ENCODE peak calls at places on chromosomes 16 and 17, in eight cellular contexts. B is breast epithelium, V is SK-N-SH, Q is stomach, H is spleen, Y is suprapubic skin, T is GM23338, E is sigmoid colon. J is an unnamed sample.

GRCh38 chr17:16141685-16142084 is 73.6 kb downstream of the NCOR1 start:
- DNase-seq in B (no peak), V (no peak), Q (no peak), H (no peak), Y (no peak), T (no peak), E (no peak), J (no peak)

GRCh38 chr17:72390675-72391501 is 270.1 kb downstream of the SOX9 start:
- DNase-seq in B (no peak), V (no peak), Q (no peak), H (no peak), Y (no peak), T (no peak), E (no peak), J (no peak)

GRCh38 chr17:49278076-49278475 is 47.5 kb upstream of the PHOSPHO1 start:
- DNase-seq in B (no peak), V (no peak), Q (no peak), H (no peak), Y (no peak), T (no peak), E (no peak), J (no peak)

GRCh38 chr17:2059837-2060658 is 5.1 kb downstream of the HIC1 start:
- DNase-seq in B (no peak), V (no peak), Q (no peak), H (no peak), Y (peak), T (no peak), E (no peak), J (no peak)

GRCh38 chr16:87410958-87411357 is 18.8 kb downstream of the MAP1LC3B start:
- DNase-seq in B (no peak), V (no peak), Q (no peak), H (peak), Y (no peak), T (peak), E (peak), J (no peak)

GRCh38 chr16:12801511-12802042 is 2.1 kb downstream of the CPPED1 start:
- DNase-seq in B (no peak), V (no peak), Q (no peak), H (no peak), Y (no peak), T (no peak), E (no peak), J (no peak)

GRCh38 chr17:6555331-6556120 is 829 bp downstream of the PITPNM3 start:
- DNase-seq in B (no peak), V (peak), Q (peak), H (no peak), Y (no peak), T (peak), E (no peak), J (no peak)

GRCh38 chr16:21283521-21284289 is 5.6 kb upstream of the CRYM start:
- DNase-seq in B (no peak), V (peak), Q (peak), H (peak), Y (no peak), T (peak), E (peak), J (no peak)

GRCh38 chr17:17067277-17067676 is 25.0 kb downstream of the MPRIP start:
- DNase-seq in B (no peak), V (no peak), Q (no peak), H (peak), Y (peak), T (no peak), E (peak), J (no peak)

GRCh38 chr17:48416971-48417370 is 13.0 kb downstream of the SKAP1 start:
- DNase-seq in B (no peak), V (no peak), Q (no peak), H (no peak), Y (no peak), T (no peak), E (no peak), J (no peak)

GRCh38 chr17:21425321-21425720 is 49.2 kb downstream of the KCNJ12 start:
- DNase-seq in B (no peak), V (no peak), Q (no peak), H (no peak), Y (no peak), T (no peak), E (no peak), J (no peak)

GRCh38 chr17:29590979-29591736 is 1.7 kb upstream of the GIT1 start:
- DNase-seq in B (no peak), V (peak), Q (no peak), H (peak), Y (no peak), T (peak), E (peak), J (no peak)

GRCh38 chr16:47504599-47504998 is 43.5 kb downstream of the PHKB start:
- DNase-seq in B (no peak), V (no peak), Q (no peak), H (no peak), Y (no peak), T (no peak), E (no peak), J (no peak)

GRCh38 chr16:11203111-11203623 is 52.8 kb downstream of the SOCS1 start:
- DNase-seq in B (no peak), V (no peak), Q (no peak), H (no peak), Y (no peak), T (no peak), E (no peak), J (no peak)

GRCh38 chr17:28033972-28034714 is 8.3 kb upstream of the NLK start:
- DNase-seq in B (no peak), V (no peak), Q (no peak), H (no peak), Y (no peak), T (no peak), E (no peak), J (no peak)

GRCh38 chr17:49117581-49118230 is 14.9 kb upstream of the B4GALNT2 start:
- DNase-seq in B (no peak), V (no peak), Q (no peak), H (no peak), Y (no peak), T (no peak), E (no peak), J (no peak)

GRCh38 chr17:17235212-17236174 is 1.5 kb downstream of the FLCN start:
- DNase-seq in B (no peak), V (no peak), Q (no peak), H (peak), Y (no peak), T (no peak), E (no peak), J (no peak)

GRCh38 chr17:77437017-77437416 is 296.2 kb downstream of the SEC14L1 start:
- DNase-seq in B (no peak), V (peak), Q (no peak), H (peak), Y (no peak), T (no peak), E (peak), J (no peak)

GRCh38 chr16:86016201-86016965 is 117.4 kb downstream of the IRF8 start:
- DNase-seq in B (no peak), V (peak), Q (no peak), H (no peak), Y (peak), T (peak), E (peak), J (no peak)

GRCh38 chr17:77596491-77597420 is 361.7 kb upstream of the TNRC6C start:
- DNase-seq in B (no peak), V (no peak), Q (no peak), H (peak), Y (peak), T (no peak), E (peak), J (no peak)

GRCh38 chr16:69340095-69340644 is 598 bp downstream of the NIP7 start:
- DNase-seq in B (no peak), V (no peak), Q (no peak), H (no peak), Y (no peak), T (no peak), E (no peak), J (no peak)

GRCh38 chr16:19071811-19072777 is 4.7 kb downstream of the COQ7 start:
- DNase-seq in B (peak), V (peak), Q (peak), H (no peak), Y (peak), T (peak), E (no peak), J (no peak)

GRCh38 chr16:12503201-12503600 is 300.5 kb downstream of the CPPED1 start:
- DNase-seq in B (no peak), V (no peak), Q (no peak), H (no peak), Y (no peak), T (no peak), E (peak), J (no peak)

GRCh38 chr16:27111486-27111885 is 44.8 kb downstream of the C16orf82 start:
- DNase-seq in B (peak), V (no peak), Q (no peak), H (no peak), Y (no peak), T (no peak), E (no peak), J (peak)

GRCh38 chr16:21646721-21647561 is 5.5 kb downstream of the IGSF6 start:
- DNase-seq in B (no peak), V (no peak), Q (peak), H (peak), Y (no peak), T (no peak), E (no peak), J (no peak)

GRCh38 chr16:65767125-65767524 is 599.4 kb upstream of the CDH5 start:
- DNase-seq in B (no peak), V (no peak), Q (no peak), H (no peak), Y (no peak), T (peak), E (no peak), J (no peak)

GRCh38 chr16:69917739-69918138 is 33.4 kb upstream of the CLEC18A start:
- DNase-seq in B (no peak), V (no peak), Q (no peak), H (no peak), Y (no peak), T (peak), E (peak), J (no peak)

GRCh38 chr17:57372156-57372555 is 115.8 kb downstream of the MSI2 start:
- DNase-seq in B (no peak), V (no peak), Q (no peak), H (no peak), Y (no peak), T (no peak), E (no peak), J (no peak)

GRCh38 chr16:85822145-85822544 is 22.6 kb downstream of the COX4I1 start:
- DNase-seq in B (no peak), V (no peak), Q (no peak), H (no peak), Y (no peak), T (no peak), E (peak), J (no peak)

GRCh38 chr16:57617604-57618111 is 10.8 kb upstream of the ADGRG1 start:
- DNase-seq in B (no peak), V (peak), Q (peak), H (peak), Y (peak), T (no peak), E (peak), J (no peak)

GRCh38 chr17:4530799-4531730 is 24.1 kb downstream of the MYBBP1A start:
- DNase-seq in B (no peak), V (no peak), Q (no peak), H (no peak), Y (no peak), T (peak), E (no peak), J (no peak)

GRCh38 chr16:9042533-9042932 is 48.9 kb upstream of the HAPSTR1 start:
- DNase-seq in B (no peak), V (no peak), Q (no peak), H (no peak), Y (no peak), T (peak), E (no peak), J (no peak)

GRCh38 chr16:55508941-55509920 is at the start of gene LPCAT2:
- DNase-seq in B (no peak), V (peak), Q (peak), H (peak), Y (peak), T (peak), E (peak), J (no peak)

GRCh38 chr17:72614871-72615626 is 477.4 kb downstream of the SLC39A11 start:
- DNase-seq in B (no peak), V (no peak), Q (peak), H (no peak), Y (no peak), T (peak), E (no peak), J (no peak)

DNA sequence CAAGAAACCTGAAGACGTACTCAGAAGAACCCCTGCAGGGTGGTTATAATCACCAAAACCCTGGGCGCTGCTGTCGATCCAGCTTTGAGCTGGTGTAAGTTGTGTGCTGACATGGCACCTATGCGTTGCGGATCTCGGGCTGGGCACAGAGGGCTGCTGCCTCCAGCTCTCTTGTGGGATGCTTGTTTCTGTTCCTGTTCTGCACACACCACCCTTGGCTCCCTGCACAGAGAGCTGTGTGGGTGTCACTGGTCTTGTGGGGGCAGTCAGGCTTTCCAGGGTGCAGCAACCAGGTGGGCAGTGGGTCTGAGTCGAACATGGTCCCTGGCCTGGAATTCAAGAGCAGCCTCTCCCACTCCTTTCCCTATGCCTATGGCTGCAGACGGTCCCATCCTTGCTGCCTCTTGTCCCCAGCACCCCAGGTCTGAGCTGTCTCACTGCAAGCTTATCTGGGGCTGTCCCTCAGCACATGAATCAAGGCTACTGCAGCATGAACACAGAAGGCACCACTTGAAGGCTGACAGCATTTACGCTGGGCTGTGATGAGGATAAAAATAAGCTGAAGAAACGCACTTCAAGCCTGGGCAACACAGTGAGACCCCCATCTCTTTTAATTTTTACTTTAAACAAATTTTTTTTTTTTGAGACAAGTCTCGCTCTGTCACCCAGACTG is 20.1 kb downstream of the ZNF276 start:
- DNase-seq in B (no peak), V (no peak), Q (no peak), H (no peak), Y (no peak), T (no peak), E (no peak), J (no peak)
- TF ChIP-seq POLR2AphosphoS5 in B (no peak), V (no peak), Q (no peak), H (peak), Y (no peak), T (no peak), E (no peak), J (no peak)

DNA sequence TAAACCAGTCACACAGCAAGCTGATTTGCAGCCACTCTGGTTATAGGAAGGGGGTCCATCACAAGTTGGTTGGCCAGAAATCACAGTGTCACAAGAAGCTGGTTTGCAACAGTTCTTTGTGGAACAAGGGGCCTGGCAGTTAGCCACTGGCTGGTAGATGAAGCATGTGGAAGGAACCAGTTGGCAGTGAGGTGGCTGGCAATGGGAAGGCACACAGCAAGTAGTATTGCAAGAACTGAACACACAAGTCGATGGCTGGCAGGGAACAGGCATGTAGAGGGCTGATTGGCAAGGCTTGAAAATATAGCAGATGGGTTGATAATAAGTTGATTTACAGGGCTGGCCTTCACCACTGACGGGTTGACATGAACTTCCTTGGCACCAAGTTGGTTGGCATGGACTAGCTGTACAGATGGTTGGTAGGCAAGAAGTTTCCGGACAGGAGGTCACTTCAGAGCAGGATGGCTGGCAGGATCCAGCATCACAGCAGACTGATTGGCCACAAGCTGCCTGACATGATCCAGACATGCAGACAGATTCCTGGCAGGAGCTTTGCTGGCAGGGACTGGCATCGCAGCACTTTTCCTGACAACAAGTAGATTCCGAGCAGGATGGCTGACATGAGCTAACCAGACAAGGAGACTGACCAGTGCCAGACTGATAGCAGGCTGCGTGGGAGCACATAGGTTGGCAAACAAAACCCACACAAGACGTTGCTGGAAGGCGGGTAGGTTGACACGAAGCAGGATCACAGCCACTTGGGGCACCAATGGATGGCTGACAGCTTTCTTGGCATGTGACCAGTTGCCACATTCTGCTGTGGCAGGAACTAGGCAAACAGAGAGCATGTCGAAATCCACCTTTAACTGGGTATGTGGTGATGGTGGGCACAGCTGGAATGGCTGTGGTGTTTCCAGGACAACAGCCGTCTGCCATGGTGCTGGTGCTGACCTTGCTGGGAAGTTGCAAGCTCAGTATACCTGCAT is at the start of gene KRTAP29-1:
- DNase-seq in B (no peak), V (no peak), Q (no peak), H (no peak), Y (no peak), T (no peak), E (no peak), J (no peak)
- TF ChIP-seq POLR2AphosphoS5 in B (no peak), V (no peak), Q (no peak), H (peak), Y (no peak), T (no peak), E (no peak), J (no peak)

DNA sequence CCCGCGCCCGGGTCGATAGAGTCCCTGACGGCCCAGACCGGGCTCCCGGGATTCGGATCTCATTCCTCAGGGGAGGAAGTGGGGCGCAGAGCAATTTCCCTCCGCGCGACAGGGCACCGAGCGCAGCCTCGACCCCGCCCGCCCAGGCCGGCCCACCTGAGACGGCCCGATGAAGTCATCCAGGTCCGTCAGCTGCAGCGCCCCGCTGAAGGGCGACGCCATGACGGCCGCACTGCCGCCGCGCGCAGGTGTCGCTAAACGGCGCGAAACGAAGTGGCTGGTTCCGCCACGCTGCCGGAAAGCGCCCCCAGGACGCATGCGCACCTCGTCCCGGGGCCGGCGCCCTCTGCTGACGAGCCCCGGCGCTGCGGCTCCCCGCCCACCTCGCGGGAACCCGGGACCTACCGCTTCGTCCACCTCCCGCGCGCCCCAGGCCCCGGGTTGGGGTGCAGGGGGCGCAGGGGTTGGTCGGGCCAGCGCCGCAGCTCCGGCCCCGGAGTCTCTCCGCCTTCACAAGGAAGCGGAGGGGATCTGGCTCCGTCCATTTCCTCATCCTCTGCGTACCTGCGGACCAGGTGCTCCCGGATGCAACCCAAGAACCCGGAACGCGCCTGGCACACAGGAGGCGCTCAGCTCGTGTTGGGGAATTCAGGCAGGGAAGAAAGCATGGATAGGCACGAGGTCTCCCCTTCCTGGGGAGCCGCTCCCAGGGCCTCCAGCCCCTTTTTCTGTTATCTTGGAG is at the start of gene CIAO3:
- DNase-seq in B (peak), V (peak), Q (peak), H (peak), Y (peak), T (peak), E (peak), J (no peak)
- TF ChIP-seq POLR2AphosphoS5 in B (peak), V (peak), Q (peak), H (peak), Y (peak), T (peak), E (peak), J (peak)

DNA sequence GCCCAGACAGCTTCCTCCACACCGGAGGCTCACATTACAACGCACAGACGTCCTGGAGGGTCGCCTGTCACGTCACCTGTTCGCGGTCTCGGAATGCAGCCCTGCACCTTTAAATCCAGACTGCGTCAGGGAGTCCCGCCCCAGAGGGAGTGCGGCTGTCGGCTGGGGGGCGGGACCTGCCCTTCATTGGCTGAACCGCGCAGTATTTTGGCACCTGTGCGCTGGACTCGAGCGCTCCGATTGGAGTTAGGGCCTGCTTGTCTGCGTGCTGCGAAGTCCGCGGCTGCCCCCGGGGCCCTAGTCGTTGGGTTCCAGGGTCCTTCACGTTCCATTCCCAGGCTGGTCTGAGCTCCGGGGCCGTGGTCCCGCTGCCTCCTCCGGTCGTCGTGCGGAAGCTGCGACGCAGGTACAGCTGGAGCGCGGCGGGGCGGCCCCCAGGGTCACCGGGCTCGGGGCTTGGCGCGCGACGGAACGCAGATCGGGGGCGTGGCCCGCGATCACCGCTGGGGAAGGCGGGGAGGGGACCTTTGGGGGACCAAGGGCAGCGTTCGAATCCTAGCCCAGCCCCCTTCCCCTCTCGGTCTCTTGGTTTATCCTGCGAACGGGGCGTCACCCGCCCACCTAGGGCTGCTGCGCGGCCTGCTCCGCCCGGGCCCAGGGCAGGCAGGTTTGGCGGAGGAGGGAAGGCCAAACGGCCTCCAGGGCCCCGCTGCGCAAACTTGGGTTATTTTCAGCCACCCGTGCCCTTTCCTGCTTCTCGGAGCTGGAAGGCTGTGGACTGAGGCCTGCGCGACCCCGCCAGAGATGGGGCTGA is at the start of gene MIEF2:
- DNase-seq in B (peak), V (peak), Q (peak), H (peak), Y (peak), T (peak), E (peak), J (peak)
- TF ChIP-seq POLR2AphosphoS5 in B (peak), V (peak), Q (peak), H (peak), Y (peak), T (peak), E (peak), J (peak)

GRCh38 chr17:82441686-82442487 is 8.7 kb downstream of the CYBC1 start:
- DNase-seq in B (no peak), V (no peak), Q (no peak), H (peak), Y (no peak), T (no peak), E (no peak), J (no peak)
- TF ChIP-seq POLR2AphosphoS5 in B (no peak), V (no peak), Q (no peak), H (peak), Y (no peak), T (no peak), E (no peak), J (no peak)